ENCODE peak calls at places on chromosomes 16 and 17, in five cellular contexts. G is WTC11; B is naive thymus-derived CD4-positive, alpha-beta T cell; W is effector memory CD4-positive, alpha-beta T cell; T is hepatic stellate cell. H is an unnamed sample.

GRCh38 chr16:64397042-64397441 is 724.8 kb downstream of the CDH11 start:
- DNase-seq in G (no peak), B (no peak), W (no peak), T (no peak), H (no peak)

GRCh38 chr16:77723108-77723514 is 797 bp downstream of the NUDT7 start:
- DNase-seq in G (no peak), B (peak), W (no peak), T (peak), H (no peak)

GRCh38 chr17:19321481-19322128 is 40.9 kb downstream of the B9D1 start:
- DNase-seq in G (peak), B (no peak), W (no peak), T (no peak), H (no peak)

GRCh38 chr17:68592667-68593330 is 8.4 kb downstream of the FAM20A start:
- DNase-seq in G (no peak), B (no peak), W (no peak), T (no peak), H (no peak)

GRCh38 chr16:9135797-9136196 is 44.4 kb downstream of the HAPSTR1 start:
- DNase-seq in G (no peak), B (no peak), W (no peak), T (no peak), H (no peak)

GRCh38 chr17:42817866-42818265 is 6.2 kb downstream of the BECN1 start:
- DNase-seq in G (no peak), B (no peak), W (no peak), T (peak), H (no peak)

GRCh38 chr16:69365901-69366300 is 14.3 kb upstream of the TMED6 start:
- DNase-seq in G (no peak), B (no peak), W (no peak), T (no peak), H (no peak)

GRCh38 chr17:75240394-75241142 is 20.8 kb downstream of the GGA3 start:
- DNase-seq in G (peak), B (no peak), W (no peak), T (peak), H (no peak)

GRCh38 chr16:71911121-71911520 is 15.8 kb downstream of the IST1 start:
- DNase-seq in G (no peak), B (no peak), W (no peak), T (no peak), H (no peak)

GRCh38 chr16:17225551-17225950 is 245.2 kb downstream of the XYLT1 start:
- DNase-seq in G (no peak), B (no peak), W (no peak), T (no peak), H (no peak)

GRCh38 chr17:19646788-19647696 is 1.5 kb upstream of the ALDH3A2 start:
- DNase-seq in G (no peak), B (no peak), W (no peak), T (no peak), H (no peak)

GRCh38 chr16:85573696-85574641 is 39.2 kb upstream of the GSE1 start:
- DNase-seq in G (no peak), B (no peak), W (no peak), T (peak), H (no peak)

GRCh38 chr17:77423589-77424451 is 283.1 kb downstream of the SEC14L1 start:
- DNase-seq in G (no peak), B (no peak), W (no peak), T (peak), H (no peak)

GRCh38 chr16:21169249-21169981 is 10.9 kb downstream of the LDAF1 start:
- DNase-seq in G (no peak), B (no peak), W (no peak), T (peak), H (no peak)

GRCh38 chr16:58421529-58421928 is 29.3 kb downstream of the GINS3 start:
- DNase-seq in G (no peak), B (no peak), W (no peak), T (no peak), H (no peak)

GRCh38 chr16:4101421-4102275 is 14.6 kb downstream of the ADCY9 start:
- DNase-seq in G (no peak), B (no peak), W (no peak), T (peak), H (no peak)

GRCh38 chr16:48892884-48893283 is 282.9 kb upstream of the N4BP1 start:
- DNase-seq in G (no peak), B (no peak), W (no peak), T (no peak), H (no peak)

GRCh38 chr17:76467809-76468633 is 618 bp downstream of the AANAT start:
- DNase-seq in G (no peak), B (no peak), W (no peak), T (no peak), H (no peak)

GRCh38 chr16:46962629-46963028 is 10.8 kb downstream of the DNAJA2 start:
- DNase-seq in G (no peak), B (no peak), W (no peak), T (no peak), H (no peak)

GRCh38 chr16:28623172-28623711 is 13.4 kb upstream of the SULT1A1 start:
- DNase-seq in G (peak), B (peak), W (no peak), T (no peak), H (peak)

GRCh38 chr16:65889533-65889966 is 476.9 kb upstream of the CDH5 start:
- DNase-seq in G (no peak), B (no peak), W (no peak), T (no peak), H (no peak)

GRCh38 chr16:84885024-84885910 is 65.5 kb downstream of the CRISPLD2 start:
- DNase-seq in G (peak), B (no peak), W (no peak), T (no peak), H (no peak)

GRCh38 chr16:83542491-83542890 is 265.3 kb upstream of the HSBP1 start:
- DNase-seq in G (no peak), B (no peak), W (no peak), T (no peak), H (no peak)